ENCODE peak calls at places on chromosomes 1 and 21, in seven cellular contexts. Q, E, D, Y, V, C and P are unnamed samples. For H3K36me3, the result is how much of the 10 kb centered on the place peaks cover.

GRCh38 chr1:14522331-14523241 is 75.9 kb upstream of the KAZN start:
- DNase-seq in Q (no peak), E (peak), D (peak), Y (peak), V (peak), C (no peak), P (peak)

GRCh38 chr1:6582370-6582769 is 2.6 kb downstream of the ZBTB48 start:
- DNase-seq in Q (peak), E (no peak), D (no peak), Y (no peak), V (no peak), C (peak), P (peak)

GRCh38 chr1:183869671-183870070 is 64.8 kb downstream of the RGL1 start:
- DNase-seq in Q (no peak), E (no peak), D (no peak), Y (no peak), V (no peak), C (no peak), P (no peak)

GRCh38 chr1:244074559-244075171 is 23.6 kb downstream of the ZBTB18 start:
- DNase-seq in Q (peak), E (no peak), D (no peak), Y (no peak), V (no peak), C (no peak), P (peak)

GRCh38 chr1:161835963-161836362 is 69.8 kb downstream of the ATF6 start:
- DNase-seq in Q (no peak), E (no peak), D (no peak), Y (no peak), V (no peak), C (no peak), P (no peak)

GRCh38 chr1:53120659-53121058 is 21.8 kb downstream of the SLC1A7 start:
- DNase-seq in Q (no peak), E (no peak), D (no peak), Y (no peak), V (no peak), C (no peak), P (no peak)

GRCh38 chr1:42046772-42047552 is 106.2 kb upstream of the GUCA2B start:
- DNase-seq in Q (no peak), E (no peak), D (no peak), Y (no peak), V (no peak), C (peak), P (no peak)

GRCh38 chr1:172239894-172240293 is 180.6 kb upstream of the C1orf105 start:
- DNase-seq in Q (no peak), E (no peak), D (no peak), Y (no peak), V (no peak), C (no peak), P (no peak)

GRCh38 chr1:53616511-53616910 is 122.5 kb downstream of the GLIS1 start:
- DNase-seq in Q (peak), E (peak), D (no peak), Y (no peak), V (no peak), C (no peak), P (no peak)

GRCh38 chr1:30420519-30421050 is 302.8 kb downstream of the MATN1 start:
- DNase-seq in Q (no peak), E (peak), D (no peak), Y (no peak), V (no peak), C (no peak), P (no peak)

GRCh38 chr1:67429528-67430357 is 459 bp downstream of the SERBP1 start:
- DNase-seq in Q (peak), E (peak), D (no peak), Y (peak), V (peak), C (no peak), P (peak)

GRCh38 chr21:33721081-33721480 is 78.8 kb downstream of the ITSN1 start:
- DNase-seq in Q (no peak), E (no peak), D (no peak), Y (no peak), V (no peak), C (no peak), P (no peak)

GRCh38 chr1:201648066-201648910 is 109.4 kb downstream of the NAV1 start:
- DNase-seq in Q (peak), E (peak), D (peak), Y (peak), V (peak), C (no peak), P (peak)

GRCh38 chr21:41641821-41642368 is 125.0 kb downstream of the RIPK4 start:
- DNase-seq in Q (no peak), E (peak), D (peak), Y (no peak), V (no peak), C (peak), P (no peak)

GRCh38 chr1:9903801-9904527 is 6.1 kb downstream of the CTNNBIP1 start:
- DNase-seq in Q (no peak), E (no peak), D (no peak), Y (no peak), V (no peak), C (no peak), P (no peak)

GRCh38 chr1:47621977-47622376 is 184.1 kb downstream of the FOXD2 start:
- DNase-seq in Q (peak), E (no peak), D (no peak), Y (no peak), V (no peak), C (no peak), P (no peak)

GRCh38 chr21:28883931-28884330 is 108.7 kb downstream of the LTN1 start:
- DNase-seq in Q (no peak), E (no peak), D (no peak), Y (no peak), V (no peak), C (no peak), P (no peak)

GRCh38 chr1:217660353-217661062 is 29.4 kb downstream of the SPATA17 start:
- DNase-seq in Q (no peak), E (no peak), D (no peak), Y (no peak), V (no peak), C (peak), P (no peak)

GRCh38 chr1:75100481-75101092 is 33.6 kb upstream of the LHX8 start:
- DNase-seq in Q (no peak), E (no peak), D (no peak), Y (no peak), V (no peak), C (no peak), P (no peak)

GRCh38 chr1:32627596-32628162 is 22.7 kb downstream of the ZBTB8OS start:
- DNase-seq in Q (no peak), E (no peak), D (no peak), Y (no peak), V (no peak), C (no peak), P (peak)

GRCh38 chr1:1341549-1342021 is 7.6 kb downstream of the DVL1 start:
- DNase-seq in Q (no peak), E (no peak), D (no peak), Y (no peak), V (no peak), C (no peak), P (no peak)

GRCh38 chr1:155759966-155760630 is 71.2 kb downstream of the DAP3 start:
- DNase-seq in Q (no peak), E (no peak), D (no peak), Y (no peak), V (no peak), C (no peak), P (no peak)

GRCh38 chr1:66503841-66504470 is 30.0 kb upstream of the SGIP1 start:
- DNase-seq in Q (peak), E (no peak), D (peak), Y (peak), V (no peak), C (peak), P (peak)

GRCh38 chr1:2132222-2133038 is 62.1 kb downstream of the FAAP20 start:
- DNase-seq in Q (no peak), E (peak), D (peak), Y (peak), V (peak), C (peak), P (peak)

GRCh38 chr1:35855016-35855700 is 27.9 kb upstream of the AGO1 start:
- DNase-seq in Q (no peak), E (no peak), D (no peak), Y (no peak), V (no peak), C (no peak), P (no peak)

GRCh38 chr1:234300096-234300495 is 73.2 kb upstream of the COA6 start:
- DNase-seq in Q (no peak), E (no peak), D (no peak), Y (no peak), V (no peak), C (no peak), P (no peak)

GRCh38 chr1:145884675-145885074 is 991 bp downstream of the ANKRD35 start:
- DNase-seq in Q (no peak), E (no peak), D (no peak), Y (no peak), V (no peak), C (no peak), P (no peak)

GRCh38 chr1:245822997-245823396 is 668.2 kb downstream of the KIF26B start:
- DNase-seq in Q (no peak), E (no peak), D (no peak), Y (no peak), V (no peak), C (peak), P (no peak)

GRCh38 chr1:60132985-60133673 is 59.6 kb upstream of the C1orf87 start:
- DNase-seq in Q (no peak), E (no peak), D (no peak), Y (no peak), V (no peak), C (no peak), P (peak)

DNA sequence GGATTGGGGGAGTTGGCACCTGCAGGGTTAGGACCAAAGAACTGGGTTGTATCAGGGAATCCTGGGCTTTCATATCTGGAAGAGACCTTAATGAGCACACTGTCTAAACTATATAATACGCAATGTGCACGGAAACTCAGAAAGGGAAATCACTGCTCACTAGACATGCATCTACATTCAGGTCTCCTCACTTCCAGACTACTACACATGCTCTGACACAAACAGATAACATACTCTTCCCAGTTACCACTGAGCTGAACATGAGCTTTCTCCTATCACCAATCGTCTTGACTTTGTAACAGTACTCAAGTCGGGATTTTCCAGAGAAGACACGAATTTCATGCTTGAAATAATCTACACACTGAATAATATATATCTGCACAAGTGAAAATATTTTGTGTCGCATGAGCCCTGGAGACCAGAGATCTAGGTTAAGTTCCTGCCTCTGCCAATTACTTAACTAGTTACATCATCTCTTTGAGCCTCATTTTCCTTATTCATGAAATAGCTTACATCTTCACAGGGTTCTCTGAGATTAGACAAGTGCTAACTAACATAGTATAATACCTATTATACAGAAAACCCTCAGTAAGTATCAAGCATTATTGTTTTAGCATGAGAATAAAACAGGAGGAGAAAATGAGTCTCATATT is 101.1 kb downstream of the JAK1 start:
- DNase-seq in Q (no peak), E (no peak), D (no peak), Y (no peak), V (no peak), C (no peak), P (no peak)
- H3K36me3 ChIP-seq in Q (half or more), E (half or more), D (under half), Y (under half), V (under half), C (half or more), P (under half)

GRCh38 chr1:159008744-159009188 is 941 bp upstream of the IFI16 start:
- DNase-seq in Q (no peak), E (no peak), D (no peak), Y (no peak), V (no peak), C (no peak), P (peak)
- TF ChIP-seq EP300 in Q (no peak), E (no peak), D (no peak), Y (no peak), V (no peak), C (no peak), P (no peak)

DNA sequence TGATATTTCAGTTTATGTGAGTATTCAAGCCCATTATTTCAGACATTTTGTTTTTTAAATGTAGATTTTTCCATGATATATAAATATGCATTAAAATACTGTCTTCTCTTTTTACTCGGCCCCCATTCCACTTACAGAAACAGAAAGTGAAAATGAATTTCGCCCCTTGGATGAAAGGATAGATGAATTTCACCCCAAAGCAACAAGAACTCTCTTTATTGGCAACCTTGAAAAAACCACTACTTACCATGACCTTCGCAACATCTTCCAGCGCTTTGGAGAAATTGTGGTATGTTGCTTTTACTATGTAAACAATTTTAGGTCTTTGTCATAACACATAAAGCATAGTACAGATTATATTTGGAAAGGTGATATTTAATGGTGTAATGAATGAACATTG is 59.9 kb downstream of the ZBTB17 start:
- DNase-seq in Q (no peak), E (no peak), D (no peak), Y (no peak), V (no peak), C (no peak), P (no peak)
- H3K36me3 ChIP-seq in Q (half or more), E (half or more), D (under half), Y (half or more), V (under half), C (half or more), P (under half)

GRCh38 chr1:15525043-15525958 is 1.3 kb upstream of the CASP9 start:
- DNase-seq in Q (no peak), E (peak), D (peak), Y (peak), V (peak), C (peak), P (peak)

GRCh38 chr1:15524283-15525042 is 448 bp upstream of the CASP9 start:
- DNase-seq in Q (peak), E (peak), D (peak), Y (peak), V (peak), C (peak), P (peak)

GRCh38 chr1:15523922-15524282 is at the start of gene CASP9:
- DNase-seq in Q (no peak), E (no peak), D (no peak), Y (no peak), V (no peak), C (no peak), P (no peak)

GRCh38 chr1:15526021-15526489 is 593 bp upstream of the DNAJC16 start:
- DNase-seq in Q (no peak), E (no peak), D (no peak), Y (no peak), V (peak), C (no peak), P (peak)

DNA sequence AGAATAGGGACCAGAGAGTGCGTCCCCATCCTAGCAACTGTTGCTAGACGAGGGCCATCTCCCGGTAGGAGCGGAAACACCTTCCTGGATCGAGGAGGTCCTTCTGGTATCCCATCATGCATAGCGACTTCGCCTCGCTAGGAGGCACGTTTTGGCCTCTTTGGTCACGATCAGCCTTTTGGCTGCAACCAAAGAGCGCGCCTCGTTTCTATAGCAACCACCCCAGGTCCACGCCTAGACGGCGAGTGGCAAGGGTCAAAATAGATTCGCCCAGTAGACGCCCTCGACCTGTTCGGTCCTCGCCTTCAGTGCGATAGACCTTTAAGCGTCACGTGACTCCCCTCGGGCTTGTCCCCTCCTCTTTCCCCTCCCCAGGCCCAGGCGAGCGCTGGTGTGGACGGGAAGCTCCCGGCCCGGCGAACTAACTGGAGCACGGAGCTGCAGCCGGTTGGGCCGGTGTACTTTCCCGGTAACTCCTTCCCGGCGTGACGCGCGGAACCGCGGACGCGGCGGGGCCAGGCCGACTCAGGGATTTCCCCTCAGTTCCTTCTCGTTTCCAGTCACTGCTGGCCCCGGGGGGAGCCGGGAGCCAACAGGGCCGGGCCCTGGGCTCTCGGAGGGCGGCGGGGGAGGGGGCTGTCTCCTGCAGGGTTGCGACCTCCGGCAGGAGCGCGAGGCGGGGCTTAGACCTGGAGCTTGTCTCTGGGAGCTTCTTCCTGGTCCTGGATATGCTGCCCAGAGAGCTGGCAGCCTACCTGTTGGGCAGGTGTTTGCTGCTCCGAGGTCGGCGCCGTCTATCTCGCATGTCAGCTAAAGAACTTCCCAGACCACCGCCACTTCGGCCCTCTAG is at the start of gene DNAJC16:
- DNase-seq in Q (peak), E (peak), D (peak), Y (peak), V (peak), C (peak), P (peak)
- TF ChIP-seq EP300 in Q (no peak), E (no peak), D (peak), Y (peak), V (peak), C (no peak), P (peak)

GRCh38 chr1:231272173-231272572 is 31.2 kb downstream of the GNPAT start:
- DNase-seq in Q (no peak), E (no peak), D (no peak), Y (no peak), V (no peak), C (no peak), P (no peak)

GRCh38 chr1:231265379-231265778 is 24.4 kb downstream of the GNPAT start:
- DNase-seq in Q (no peak), E (no peak), D (no peak), Y (no peak), V (no peak), C (peak), P (no peak)

GRCh38 chr1:231264642-231265041 is 23.6 kb downstream of the GNPAT start:
- DNase-seq in Q (no peak), E (no peak), D (no peak), Y (no peak), V (no peak), C (no peak), P (no peak)

DNA sequence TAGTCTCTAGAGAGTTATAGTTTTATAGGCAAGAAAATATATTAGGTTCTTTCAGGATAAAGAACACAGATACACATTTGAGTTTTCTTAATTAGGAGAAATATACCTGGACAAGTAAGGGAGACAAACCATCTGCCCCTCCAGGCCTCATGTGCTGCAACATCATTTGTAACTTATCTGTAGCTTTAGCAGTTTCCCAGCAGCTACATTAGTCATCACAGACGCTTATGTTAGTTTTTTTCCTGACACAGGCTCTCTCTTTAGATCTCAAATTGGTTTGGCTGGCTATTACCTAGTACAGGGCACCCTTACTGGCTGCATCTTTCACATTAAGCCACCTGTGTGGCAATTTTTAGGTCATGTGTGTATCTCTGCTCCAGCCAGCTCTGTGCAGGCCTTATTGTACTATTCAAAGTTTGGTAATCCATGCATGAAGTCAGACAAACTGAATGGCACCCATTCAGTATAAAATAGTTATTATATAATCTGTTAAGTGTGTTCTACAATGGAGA is 25.9 kb downstream of the GNPAT start:
- DNase-seq in Q (no peak), E (no peak), D (no peak), Y (no peak), V (no peak), C (no peak), P (no peak)
- H3K36me3 ChIP-seq in Q (half or more), E (half or more), D (under half), Y (half or more), V (under half), C (half or more), P (under half)

GRCh38 chr1:81550753-81551152 is 250.0 kb upstream of the ADGRL2 start:
- DNase-seq in Q (no peak), E (no peak), D (no peak), Y (no peak), V (no peak), C (no peak), P (no peak)
- TF ChIP-seq EP300 in Q (no peak), E (no peak), D (no peak), Y (no peak), V (no peak), C (no peak), P (no peak)

GRCh38 chr1:236747311-236747956 is 47.7 kb upstream of the MTR start:
- DNase-seq in Q (no peak), E (no peak), D (no peak), Y (no peak), V (no peak), C (no peak), P (no peak)
- H3K36me3 ChIP-seq in Q (under half), E (under half), D (under half), Y (under half), V (under half), C (under half), P (under half)

GRCh38 chr1:109984456-109985250 is at the start of gene AHCYL1:
- DNase-seq in Q (peak), E (peak), D (peak), Y (peak), V (peak), C (peak), P (peak)
- TF ChIP-seq EP300 in Q (peak), E (no peak), D (peak), Y (no peak), V (peak), C (no peak), P (no peak)

GRCh38 chr1:212067790-212068189 is 32.2 kb downstream of the DTL start:
- DNase-seq in Q (no peak), E (no peak), D (no peak), Y (no peak), V (no peak), C (no peak), P (no peak)
- H3K36me3 ChIP-seq in Q (under half), E (under half), D (under half), Y (half or more), V (under half), C (half or more), P (under half)